ENCODE peak calls at places on chromosomes 7 and 10, in seven cellular contexts. T is upper lobe of left lung, C is K562, N is HCT116, K is Panc1, A is HepG2, W is GM12878. X is an unnamed sample.

GRCh38 chr7:121540138-121540537 is 144.0 kb upstream of the FAM3C start:
- ATAC-seq in N (no peak), T (no peak), C (no peak), K (no peak), W (no peak), A (no peak), X (no peak)

GRCh38 chr10:102635377-102635776 is 8.9 kb upstream of the TRIM8 start:
- ATAC-seq in W (peak), C (peak), N (no peak), T (peak), K (peak), A (no peak), X (no peak)

GRCh38 chr7:155291045-155291530 is 6.6 kb upstream of the INSIG1 start:
- ATAC-seq in K (peak), A (peak), N (peak), C (peak), T (peak), W (no peak), X (peak)

GRCh38 chr10:44030132-44030531 is 354.8 kb downstream of the CXCL12 start:
- ATAC-seq in A (no peak), W (peak), C (peak), T (no peak), N (peak), K (no peak), X (no peak)

GRCh38 chr10:12638781-12639180 is 289.4 kb downstream of the CAMK1D start:
- ATAC-seq in C (no peak), A (no peak), W (no peak), N (no peak), K (no peak), T (no peak), X (no peak)

GRCh38 chr10:35369049-35369760 is 32.9 kb downstream of the CCNY start:
- ATAC-seq in T (peak), C (peak), N (no peak), A (peak), K (no peak), W (no peak), X (peak)

GRCh38 chr7:17986826-17987225 is 40.8 kb downstream of the PRPS1L1 start:
- ATAC-seq in N (no peak), C (no peak), K (no peak), T (peak), A (no peak), W (no peak), X (peak)

GRCh38 chr10:8102708-8103401 is 48.4 kb downstream of the GATA3 start:
- ATAC-seq in A (no peak), T (no peak), W (peak), C (no peak), N (no peak), K (no peak), X (no peak)

GRCh38 chr7:90951986-90952648 is 312.1 kb upstream of the FZD1 start:
- ATAC-seq in C (no peak), A (no peak), W (no peak), K (no peak), N (no peak), T (no peak), X (no peak)

GRCh38 chr7:108972009-108972408 is 402.3 kb downstream of the DNAJB9 start:
- ATAC-seq in C (no peak), A (no peak), T (no peak), N (no peak), K (no peak), W (no peak), X (no peak)

GRCh38 chr10:57864789-57865676 is 402.7 kb downstream of the IPMK start:
- ATAC-seq in C (no peak), W (no peak), T (no peak), K (no peak), N (no peak), A (peak), X (no peak)

GRCh38 chr10:43341450-43341849 is 30.0 kb upstream of the FXYD4 start:
- ATAC-seq in N (no peak), K (no peak), W (no peak), C (no peak), A (no peak), T (no peak), X (no peak)

GRCh38 chr7:149459540-149460433 is 1.1 kb downstream of the ZNF777 start:
- ATAC-seq in K (peak), N (peak), A (peak), W (peak), T (peak), C (peak), X (peak)

GRCh38 chr7:121755818-121756501 is 117.0 kb upstream of the PTPRZ1 start:
- ATAC-seq in A (no peak), T (no peak), W (no peak), K (no peak), N (no peak), C (no peak), X (no peak)

GRCh38 chr10:4070171-4070570 is 285.2 kb upstream of the KLF6 start:
- ATAC-seq in K (no peak), C (no peak), N (no peak), T (no peak), A (no peak), W (no peak), X (no peak)

GRCh38 chr10:33376976-33377657 is 42.6 kb upstream of the NRP1 start:
- ATAC-seq in C (no peak), N (peak), K (no peak), T (no peak), A (no peak), W (peak), X (no peak)

GRCh38 chr10:97921581-97922377 is 72.1 kb downstream of the GOLGA7B start:
- ATAC-seq in T (no peak), W (no peak), A (no peak), K (peak), C (no peak), N (peak), X (no peak)

GRCh38 chr10:122646511-122647382 is 52.9 kb downstream of the C10orf120 start:
- ATAC-seq in N (no peak), C (no peak), W (no peak), T (no peak), K (no peak), A (no peak), X (no peak)

GRCh38 chr10:61163403-61163802 is 219.4 kb upstream of the RHOBTB1 start:
- ATAC-seq in C (no peak), A (no peak), N (no peak), K (no peak), W (no peak), T (no peak), X (no peak)

GRCh38 chr10:110967009-110967630 is 47.7 kb downstream of the SHOC2 start:
- ATAC-seq in A (no peak), K (no peak), C (peak), T (no peak), W (peak), N (no peak), X (no peak)

GRCh38 chr10:371515-371914 is 236.3 kb downstream of the ZMYND11 start:
- ATAC-seq in K (no peak), C (no peak), T (no peak), A (no peak), N (no peak), W (no peak), X (no peak)

GRCh38 chr10:101716891-101717659 is 22.1 kb upstream of the FBXW4 start:
- ATAC-seq in K (no peak), T (no peak), N (no peak), C (no peak), A (no peak), W (peak), X (no peak)

GRCh38 chr7:95859434-95859833 is 87.1 kb downstream of the DYNC1I1 start:
- ATAC-seq in A (no peak), T (no peak), K (no peak), W (no peak), C (no peak), N (no peak), X (no peak)

GRCh38 chr10:4242561-4243035 is 457.6 kb upstream of the KLF6 start:
- ATAC-seq in W (no peak), C (no peak), K (peak), A (no peak), N (peak), T (peak), X (no peak)

GRCh38 chr7:110442386-110442837 is 648.5 kb upstream of the LRRN3 start:
- ATAC-seq in W (peak), T (no peak), C (peak), K (no peak), N (peak), A (peak), X (no peak)

GRCh38 chr7:146960747-146961416 is 844.3 kb downstream of the CNTNAP2 start:
- ATAC-seq in W (no peak), N (no peak), K (no peak), C (no peak), A (no peak), T (no peak), X (no peak)

GRCh38 chr7:102069913-102070629 is 216.6 kb upstream of the SH2B2 start:
- ATAC-seq in T (no peak), K (no peak), N (no peak), A (no peak), W (no peak), C (no peak), X (no peak)

GRCh38 chr7:112550468-112551060 is 69.8 kb downstream of the LSMEM1 start:
- ATAC-seq in W (peak), K (peak), C (peak), N (peak), A (peak), T (peak), X (no peak)

GRCh38 chr7:101211501-101211900 is 5.9 kb downstream of the PLOD3 start:
- ATAC-seq in C (no peak), N (no peak), K (no peak), A (no peak), W (no peak), T (no peak), X (no peak)

GRCh38 chr10:24553051-24553612 is 170.6 kb downstream of the ARHGAP21 start:
- ATAC-seq in T (no peak), A (no peak), C (no peak), K (no peak), W (no peak), N (no peak), X (no peak)

GRCh38 chr7:84799131-84799530 is 387.7 kb downstream of the SEMA3D start:
- ATAC-seq in N (no peak), T (no peak), C (no peak), A (no peak), K (no peak), W (no peak), X (no peak)

GRCh38 chr7:113033959-113034358 is 52.7 kb downstream of the GPR85 start:
- ATAC-seq in W (no peak), K (no peak), A (no peak), T (no peak), N (no peak), C (no peak), X (no peak)

GRCh38 chr7:148540041-148540738 is 50.4 kb upstream of the C7orf33 start:
- ATAC-seq in K (peak), N (peak), W (no peak), C (no peak), T (peak), A (no peak), X (peak)

GRCh38 chr7:114997487-114998404 is 75.9 kb downstream of the MDFIC start:
- ATAC-seq in W (no peak), C (no peak), A (no peak), K (no peak), N (no peak), T (no peak), X (no peak)

GRCh38 chr7:151379193-151379520 is 30.7 kb downstream of the WDR86 start:
- ATAC-seq in A (no peak), C (no peak), K (no peak), T (no peak), W (no peak), N (no peak), X (no peak)

DNA sequence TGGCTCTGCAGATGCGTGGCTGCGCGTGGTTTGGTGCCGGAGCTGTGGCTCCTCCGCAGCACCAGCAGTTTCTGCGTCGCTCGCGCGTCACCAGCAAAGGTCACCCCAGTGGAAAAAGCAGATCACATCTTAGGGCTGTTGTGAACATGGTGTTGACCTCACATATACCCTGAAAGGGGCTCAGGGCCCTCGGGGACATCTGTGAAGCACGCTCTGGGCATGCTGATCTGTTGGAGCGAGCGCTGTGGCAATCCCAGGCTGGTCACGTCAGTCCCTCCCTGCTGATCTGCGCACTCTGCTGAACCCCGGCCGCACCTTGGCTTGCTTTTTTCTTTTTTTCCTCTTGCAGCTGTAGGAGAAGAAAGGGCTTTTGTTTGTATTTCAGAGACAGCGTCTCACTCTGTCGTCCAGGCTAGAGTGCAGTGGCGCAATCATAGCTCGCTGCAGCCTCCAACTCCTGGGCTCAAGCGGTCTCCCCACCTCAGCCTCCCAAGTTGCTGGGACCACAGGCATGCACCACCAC is 33.3 kb upstream of the AP5Z1 start:
- ATAC-seq in T (no peak), A (peak), N (no peak), W (no peak), K (no peak), C (no peak), X (no peak)
- H3K27ac ChIP-seq in T (peak), A (peak), N (no peak), W (no peak), K (no peak), C (no peak), X (no peak)

DNA sequence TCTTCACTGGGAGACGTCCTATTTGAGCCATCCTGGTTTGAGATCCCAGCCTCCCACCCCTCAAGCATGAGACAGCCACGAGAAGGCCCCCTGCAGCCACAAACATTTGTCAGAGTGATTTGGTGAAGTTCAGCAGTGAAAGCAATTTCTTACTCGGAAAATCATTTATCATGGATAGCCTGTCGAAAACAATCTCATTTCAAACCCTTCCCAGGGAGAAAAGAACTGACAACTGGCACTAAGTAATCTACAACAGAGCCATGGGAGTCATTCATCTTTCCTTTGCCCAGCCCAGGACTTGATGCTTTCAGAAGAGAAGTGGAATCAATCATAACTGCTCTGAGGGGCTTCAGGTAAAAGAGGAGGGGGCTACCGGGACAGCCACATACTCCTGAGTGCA is 411.2 kb downstream of the KCNMA1 start:
- ATAC-seq in N (no peak), T (no peak), W (no peak), K (no peak), A (no peak), C (no peak), X (no peak)
- TF ChIP-seq POLR2AphosphoS5 in N (no peak), T (no peak), W (no peak), K (no peak), A (no peak), C (no peak), X (no peak)

GRCh38 chr10:63430091-63430998 is 35.4 kb downstream of the JMJD1C start:
- ATAC-seq in N (no peak), K (no peak), T (peak), A (no peak), C (no peak), W (no peak), X (no peak)
- H3K27ac ChIP-seq in N (no peak), K (no peak), T (peak), A (no peak), C (no peak), W (no peak), X (no peak)

GRCh38 chr10:114638874-114639625 is 19.0 kb downstream of the ABLIM1 start:
- ATAC-seq in C (no peak), A (no peak), K (peak), N (no peak), T (no peak), W (peak), X (no peak)
- TF ChIP-seq POLR2AphosphoS5 in C (no peak), A (no peak), K (no peak), N (no peak), T (no peak), W (no peak), X (no peak)

GRCh38 chr7:999921-1000593 is 17.1 kb downstream of the CYP2W1 start:
- ATAC-seq in W (peak), N (no peak), A (no peak), C (no peak), T (no peak), K (no peak), X (no peak)
- H3K27ac ChIP-seq in W (peak), N (no peak), A (no peak), C (no peak), T (no peak), K (no peak), X (no peak)